ENCODE peak calls at places on chromosomes 5 and 9, in seven cellular contexts. V, U, C, K, Y, R and H are unnamed samples.

GRCh38 chr5:16777432-16777831 is 158.7 kb downstream of the MYO10 start:
- DNase-seq in V (no peak), Y (no peak), K (no peak), U (no peak), C (no peak), R (no peak), H (no peak)

GRCh38 chr5:27682600-27682999 is 644.2 kb upstream of the CDH9 start:
- DNase-seq in Y (no peak), V (no peak), U (no peak), R (peak), K (no peak), C (peak), H (no peak)

GRCh38 chr9:85224729-85225128 is 517.0 kb downstream of the AGTPBP1 start:
- DNase-seq in V (no peak), Y (no peak), R (no peak), C (no peak), U (no peak), K (no peak), H (no peak)

GRCh38 chr9:77649109-77649812 is 1.1 kb upstream of the GNA14 start:
- DNase-seq in U (no peak), R (peak), Y (no peak), C (no peak), V (no peak), K (peak), H (no peak)

GRCh38 chr5:53109436-53110127 is at the start of gene MOCS2:
- DNase-seq in K (peak), C (peak), R (peak), U (peak), V (peak), Y (peak), H (peak)

GRCh38 chr5:67619636-67620035 is 423.0 kb upstream of the CD180 start:
- DNase-seq in Y (no peak), C (no peak), K (no peak), R (no peak), U (no peak), V (no peak), H (no peak)

GRCh38 chr5:43190755-43191603 is 1.0 kb upstream of the NIM1K start:
- DNase-seq in R (no peak), C (no peak), U (no peak), Y (no peak), V (no peak), K (no peak), H (no peak)

GRCh38 chr9:7315746-7316457 is 483.7 kb downstream of the DMAC1 start:
- DNase-seq in U (no peak), R (no peak), K (no peak), V (no peak), C (no peak), Y (no peak), H (no peak)

GRCh38 chr5:153965102-153965645 is 73.5 kb downstream of the FAM114A2 start:
- DNase-seq in C (no peak), Y (peak), U (peak), R (peak), K (peak), V (peak), H (peak)

GRCh38 chr5:174520420-174521396 is 203.7 kb upstream of the MSX2 start:
- DNase-seq in Y (no peak), K (peak), V (no peak), C (peak), U (no peak), R (peak), H (no peak)

GRCh38 chr9:95128177-95128524 is 189.4 kb downstream of the FANCC start:
- DNase-seq in U (no peak), K (no peak), C (no peak), R (no peak), V (no peak), Y (no peak), H (no peak)

GRCh38 chr5:32098291-32098690 is 75.8 kb downstream of the GOLPH3 start:
- DNase-seq in U (no peak), K (peak), V (no peak), R (no peak), Y (no peak), C (no peak), H (no peak)

GRCh38 chr5:15234911-15235310 is 265.1 kb upstream of the FBXL7 start:
- DNase-seq in V (no peak), C (no peak), K (no peak), Y (no peak), R (no peak), U (no peak), H (no peak)

GRCh38 chr5:56279979-56280378 is 46.8 kb upstream of the ANKRD55 start:
- DNase-seq in K (no peak), Y (no peak), R (peak), C (no peak), U (no peak), V (no peak), H (no peak)

GRCh38 chr5:15263942-15264341 is 236.0 kb upstream of the FBXL7 start:
- DNase-seq in K (no peak), R (no peak), U (no peak), C (no peak), V (no peak), Y (no peak), H (no peak)

GRCh38 chr5:38433160-38433861 is 123.1 kb downstream of the LIFR start:
- DNase-seq in C (no peak), U (no peak), Y (no peak), R (no peak), V (no peak), K (no peak), H (no peak)

GRCh38 chr5:147782053-147783028 is at the start of gene JAKMIP2:
- DNase-seq in U (peak), C (peak), V (peak), R (no peak), Y (peak), K (peak), H (peak)

GRCh38 chr5:94618029-94618492 is 343 bp downstream of the KIAA0825 start:
- DNase-seq in Y (peak), K (peak), R (peak), U (peak), V (no peak), C (no peak), H (peak)

GRCh38 chr9:129712595-129713524 is 40.0 kb downstream of the PTGES start:
- DNase-seq in Y (no peak), R (no peak), C (no peak), U (no peak), V (no peak), K (no peak), H (no peak)

GRCh38 chr9:106888992-106889631 is 26.1 kb downstream of the ZNF462 start:
- DNase-seq in C (no peak), U (no peak), Y (no peak), V (no peak), R (no peak), K (no peak), H (no peak)

GRCh38 chr9:106883626-106884190 is 20.7 kb downstream of the ZNF462 start:
- DNase-seq in R (no peak), V (no peak), U (no peak), Y (no peak), C (no peak), K (no peak), H (no peak)

GRCh38 chr9:106885451-106885850 is 22.5 kb downstream of the ZNF462 start:
- DNase-seq in V (no peak), Y (no peak), U (no peak), R (no peak), C (no peak), K (no peak), H (no peak)

GRCh38 chr9:106887066-106887465 is 24.1 kb downstream of the ZNF462 start:
- DNase-seq in K (no peak), V (no peak), R (no peak), U (no peak), Y (no peak), C (no peak), H (no peak)

GRCh38 chr9:106886111-106887046 is 23.4 kb downstream of the ZNF462 start:
- DNase-seq in Y (no peak), R (no peak), U (no peak), V (no peak), K (no peak), C (no peak), H (no peak)
- TF ChIP-seq TAF1 in Y (no peak), R (no peak), U (no peak), V (no peak), K (no peak), C (no peak), H (no peak)

GRCh38 chr5:73213566-73213998 is 40.6 kb downstream of the TMEM174 start:
- DNase-seq in Y (no peak), C (peak), V (peak), K (no peak), U (no peak), R (no peak), H (no peak)
- TF ChIP-seq TAF1 in Y (no peak), C (no peak), V (no peak), K (no peak), U (no peak), R (no peak), H (no peak)

GRCh38 chr9:89659473-89660256 is 54.9 kb downstream of the GADD45G start:
- DNase-seq in C (no peak), Y (no peak), V (no peak), U (no peak), R (no peak), K (no peak), H (no peak)

GRCh38 chr9:89657765-89658164 is 53.0 kb downstream of the GADD45G start:
- DNase-seq in U (peak), V (no peak), K (no peak), Y (no peak), C (no peak), R (no peak), H (no peak)

GRCh38 chr9:89660286-89660685 is 55.5 kb downstream of the GADD45G start:
- DNase-seq in V (no peak), R (no peak), C (no peak), U (no peak), Y (no peak), K (no peak), H (no peak)

GRCh38 chr9:89658931-89659330 is 54.1 kb downstream of the GADD45G start:
- DNase-seq in V (no peak), R (no peak), U (no peak), C (no peak), K (no peak), Y (no peak), H (no peak)

GRCh38 chr9:89658401-89658800 is 53.6 kb downstream of the GADD45G start:
- DNase-seq in R (no peak), K (no peak), U (no peak), C (no peak), V (no peak), Y (no peak), H (no peak)
- TF ChIP-seq TAF1 in R (no peak), K (no peak), U (no peak), C (no peak), V (no peak), Y (no peak), H (no peak)

DNA sequence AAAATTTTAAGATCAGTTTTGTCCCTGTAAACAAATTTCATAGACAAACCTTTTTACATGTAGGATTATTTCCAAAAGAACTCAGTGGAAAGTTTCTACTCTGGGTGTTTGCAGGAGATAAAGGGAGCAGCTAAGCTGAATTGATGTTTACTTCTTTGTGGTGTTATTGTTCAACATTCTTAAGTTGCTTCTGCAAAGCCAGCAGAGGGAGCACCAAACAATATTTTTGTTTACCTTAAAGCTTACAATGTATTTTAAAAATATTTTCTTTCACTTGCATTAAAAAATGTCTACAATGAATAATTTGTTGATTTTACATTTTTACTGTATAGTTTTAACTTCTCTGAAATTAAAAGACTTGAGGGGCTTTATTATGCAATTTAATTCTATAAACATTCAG is 135.5 kb downstream of the ATG10 start:
- DNase-seq in K (no peak), C (no peak), Y (no peak), R (no peak), U (no peak), V (no peak), H (no peak)
- TF ChIP-seq TAF1 in K (no peak), C (no peak), Y (no peak), R (no peak), U (no peak), V (no peak), H (no peak)

DNA sequence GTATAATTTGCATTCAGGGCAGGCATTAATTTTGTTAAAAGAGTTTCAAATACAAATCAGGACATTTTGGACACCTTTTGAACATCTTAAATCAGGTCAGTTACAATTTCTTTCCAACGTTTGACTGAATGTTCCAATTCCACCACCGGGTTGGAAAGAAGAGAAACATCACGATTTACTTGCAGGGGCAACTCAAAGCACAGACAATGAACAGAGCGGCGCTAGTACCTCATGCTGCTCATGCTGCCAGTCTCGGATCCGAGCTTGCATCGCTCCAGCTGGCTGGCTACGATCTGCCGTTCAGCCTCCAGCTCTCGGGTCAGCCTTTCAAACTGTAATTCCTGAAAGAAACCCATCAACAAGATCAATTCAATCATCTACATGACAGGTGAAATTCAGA is 339.5 kb downstream of the CTNND2 start:
- DNase-seq in U (no peak), Y (no peak), C (no peak), K (no peak), R (no peak), V (no peak), H (no peak)
- TF ChIP-seq TAF1 in U (no peak), Y (no peak), C (no peak), K (no peak), R (no peak), V (no peak), H (no peak)

GRCh38 chr5:96493189-96493790 is 60.2 kb upstream of the PCSK1 start:
- DNase-seq in C (no peak), U (no peak), Y (no peak), K (no peak), R (no peak), V (no peak), H (no peak)
- TF ChIP-seq TAF1 in C (no peak), U (no peak), Y (no peak), K (no peak), R (no peak), V (no peak), H (no peak)

GRCh38 chr5:136212252-136212721 is 19.3 kb upstream of the SMIM32 start:
- DNase-seq in V (no peak), K (peak), R (peak), U (peak), C (peak), Y (peak), H (peak)
- TF ChIP-seq TAF1 in V (no peak), K (no peak), R (no peak), U (no peak), C (no peak), Y (no peak), H (no peak)

DNA sequence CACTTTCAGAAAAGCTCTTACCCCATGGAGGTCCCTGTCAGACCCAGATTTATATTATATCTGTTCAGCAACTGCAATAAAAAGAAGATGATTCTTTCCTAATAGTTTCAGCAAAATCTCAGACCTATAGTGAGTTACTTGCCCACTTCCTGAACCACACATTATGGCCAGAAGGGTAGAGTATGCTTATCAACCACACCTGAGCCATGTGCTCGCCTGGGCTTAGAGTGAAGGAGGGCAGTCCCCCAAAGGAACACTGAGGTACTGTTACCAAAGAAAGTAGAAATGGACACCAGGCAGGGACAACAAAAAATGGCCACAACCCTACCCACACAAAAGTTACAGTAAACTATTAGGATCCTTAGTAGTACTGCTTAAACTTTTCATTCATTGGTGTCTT is 128.7 kb downstream of the ZNF608 start:
- DNase-seq in V (no peak), U (no peak), Y (no peak), R (no peak), C (no peak), K (no peak), H (no peak)
- TF ChIP-seq TAF1 in V (no peak), U (no peak), Y (no peak), R (no peak), C (no peak), K (no peak), H (no peak)